ENCODE peak calls at places on chromosomes 16 and 17, in seven cellular contexts. One of them, this sample, is unnamed.

GRCh38 chr17:77613181-77613580 is 345.3 kb upstream of the TNRC6C start:
- DNase-seq in dorsolateral prefrontal cortex: no peak
- DNase-seq in iris pigment epithelial cell: no peak
- DNase-seq in left colon: no peak
- DNase-seq in Peyer's patch: no peak
- DNase-seq in B cell: no peak
- DNase-seq in testis: peak; percentile 37
- DNase-seq in this sample: no peak

GRCh38 chr16:28603381-28604185 is 6.3 kb downstream of the SULT1A1 start:
- DNase-seq in dorsolateral prefrontal cortex: no peak
- DNase-seq in iris pigment epithelial cell: no peak
- DNase-seq in left colon: peak; percentile 18
- DNase-seq in Peyer's patch: no peak
- DNase-seq in B cell: no peak
- DNase-seq in testis: no peak
- DNase-seq in this sample: no peak

GRCh38 chr16:28309811-28310311 is 17.5 kb downstream of the SBK1 start:
- DNase-seq in dorsolateral prefrontal cortex: no peak
- DNase-seq in iris pigment epithelial cell: no peak
- DNase-seq in left colon: no peak
- DNase-seq in Peyer's patch: peak; percentile 68
- DNase-seq in B cell: peak; percentile 60
- DNase-seq in testis: no peak
- DNase-seq in this sample: no peak

GRCh38 chr17:63916566-63917185 is 2.0 kb downstream of the GH1 start:
- DNase-seq in dorsolateral prefrontal cortex: no peak
- DNase-seq in iris pigment epithelial cell: no peak
- DNase-seq in left colon: no peak
- DNase-seq in Peyer's patch: no peak
- DNase-seq in B cell: no peak
- DNase-seq in testis: no peak
- DNase-seq in this sample: no peak

GRCh38 chr16:65725156-65725845 is 603.4 kb upstream of the CDH11 start:
- DNase-seq in dorsolateral prefrontal cortex: no peak
- DNase-seq in iris pigment epithelial cell: peak; percentile 65
- DNase-seq in left colon: no peak
- DNase-seq in Peyer's patch: no peak
- DNase-seq in B cell: no peak
- DNase-seq in testis: no peak
- DNase-seq in this sample: peak; percentile 36

GRCh38 chr17:61239261-61239660 is 160.4 kb upstream of the TBX2 start:
- DNase-seq in dorsolateral prefrontal cortex: no peak
- DNase-seq in iris pigment epithelial cell: no peak
- DNase-seq in left colon: no peak
- DNase-seq in Peyer's patch: no peak
- DNase-seq in B cell: no peak
- DNase-seq in testis: no peak
- DNase-seq in this sample: no peak

GRCh38 chr16:88779406-88780099 is 5.5 kb downstream of the PIEZO1 start:
- DNase-seq in dorsolateral prefrontal cortex: no peak
- DNase-seq in iris pigment epithelial cell: no peak
- DNase-seq in left colon: no peak
- DNase-seq in Peyer's patch: no peak
- DNase-seq in B cell: no peak
- DNase-seq in testis: no peak
- DNase-seq in this sample: no peak

GRCh38 chr16:74734361-74735161 is 33.9 kb upstream of the MLKL start:
- DNase-seq in dorsolateral prefrontal cortex: no peak
- DNase-seq in iris pigment epithelial cell: no peak
- DNase-seq in left colon: no peak
- DNase-seq in Peyer's patch: no peak
- DNase-seq in B cell: no peak
- DNase-seq in testis: no peak
- DNase-seq in this sample: peak; percentile 15